ENCODE peak calls at places on chromosomes 7 and 10, in four cellular contexts. M, N, F and G are unnamed samples.

GRCh38 chr7:74027683-74028320 is at the start of gene ELN:
- DNase-seq in F (peak), N (no peak), M (no peak), G (no peak)

GRCh38 chr10:77890097-77890496 is 36.5 kb downstream of the DLG5 start:
- DNase-seq in N (no peak), M (no peak), F (no peak), G (no peak)

GRCh38 chr7:83060218-83060617 is 102.5 kb downstream of the PCLO start:
- DNase-seq in F (no peak), N (no peak), M (no peak), G (no peak)

GRCh38 chr7:105782391-105783063 is 93.9 kb downstream of the ATXN7L1 start:
- DNase-seq in M (no peak), N (no peak), F (peak), G (no peak)

GRCh38 chr7:139937685-139938084 is 108.6 kb downstream of the TBXAS1 start:
- DNase-seq in F (no peak), N (no peak), M (no peak), G (no peak)

GRCh38 chr10:88565072-88565471 is 18.0 kb downstream of the RNLS start:
- DNase-seq in F (peak), M (no peak), N (no peak), G (peak)

GRCh38 chr10:80443531-80443974 is 10.6 kb upstream of the TSPAN14 start:
- DNase-seq in M (no peak), F (peak), N (no peak), G (peak)

GRCh38 chr10:8049151-8049873 is 5.2 kb upstream of the GATA3 start:
- DNase-seq in N (no peak), F (no peak), M (peak), G (no peak)

GRCh38 chr10:121597504-121598241 is 571 bp downstream of the FGFR2 start:
- DNase-seq in F (no peak), N (no peak), M (no peak), G (no peak)

GRCh38 chr7:82494420-82494819 is 50.8 kb upstream of the CACNA2D1 start:
- DNase-seq in M (no peak), F (no peak), N (no peak), G (no peak)

GRCh38 chr7:131011976-131012375 is 278.0 kb upstream of the KLF14 start:
- DNase-seq in M (no peak), N (no peak), F (peak), G (no peak)

GRCh38 chr10:114026189-114027040 is 17.3 kb upstream of the ADRB1 start:
- DNase-seq in N (no peak), F (peak), M (no peak), G (no peak)

GRCh38 chr10:51524041-51524440 is 175.4 kb downstream of the CSTF2T start:
- DNase-seq in N (no peak), M (no peak), F (peak), G (no peak)

GRCh38 chr10:6924166-6924565 is 344.1 kb upstream of the PRKCQ start:
- DNase-seq in F (peak), N (no peak), M (no peak), G (no peak)

GRCh38 chr10:125084191-125085186 is 75.9 kb downstream of the CTBP2 start:
- DNase-seq in F (peak), N (no peak), M (no peak), G (no peak)

GRCh38 chr7:94145602-94146001 is 141.4 kb upstream of the BET1 start:
- DNase-seq in F (peak), N (no peak), M (no peak), G (no peak)

GRCh38 chr10:4353964-4354363 is 472.0 kb upstream of the AKR1E2 start:
- DNase-seq in N (no peak), M (no peak), F (peak), G (no peak)

GRCh38 chr7:41007351-41007751 is 695.5 kb downstream of the INHBA start:
- DNase-seq in M (no peak), F (peak), N (no peak), G (no peak)

GRCh38 chr7:28957822-28958234 is 302 bp downstream of the TRIL start:
- DNase-seq in F (no peak), N (no peak), M (no peak), G (no peak)

GRCh38 chr7:20417260-20417659 is 86.6 kb downstream of the ITGB8 start:
- DNase-seq in N (no peak), M (no peak), F (no peak), G (no peak)

GRCh38 chr7:88361357-88361756 is 54.7 kb upstream of the STEAP4 start:
- DNase-seq in N (no peak), F (no peak), M (no peak), G (no peak)

GRCh38 chr10:23558361-23558799 is 119.5 kb downstream of the OTUD1 start:
- DNase-seq in N (no peak), F (no peak), M (no peak), G (no peak)

GRCh38 chr10:1047937-1048336 is 982 bp downstream of the IDI1 start:
- DNase-seq in F (no peak), N (no peak), M (peak), G (no peak)

GRCh38 chr7:12716722-12717121 is 29.3 kb downstream of the ARL4A start:
- DNase-seq in N (no peak), F (no peak), M (no peak), G (no peak)

GRCh38 chr7:97006951-97007861 is 1.9 kb downstream of the DLX6 start:
- DNase-seq in F (no peak), M (no peak), N (no peak), G (no peak)

GRCh38 chr7:97004931-97005763 is at the start of gene DLX6:
- DNase-seq in M (no peak), N (no peak), F (no peak), G (no peak)

GRCh38 chr7:97005764-97006145 is 402 bp downstream of the DLX6 start:
- DNase-seq in N (no peak), M (no peak), F (no peak), G (no peak)

GRCh38 chr7:97004237-97004930 is 969 bp upstream of the DLX6 start:
- DNase-seq in F (no peak), M (no peak), N (no peak), G (no peak)

DNA sequence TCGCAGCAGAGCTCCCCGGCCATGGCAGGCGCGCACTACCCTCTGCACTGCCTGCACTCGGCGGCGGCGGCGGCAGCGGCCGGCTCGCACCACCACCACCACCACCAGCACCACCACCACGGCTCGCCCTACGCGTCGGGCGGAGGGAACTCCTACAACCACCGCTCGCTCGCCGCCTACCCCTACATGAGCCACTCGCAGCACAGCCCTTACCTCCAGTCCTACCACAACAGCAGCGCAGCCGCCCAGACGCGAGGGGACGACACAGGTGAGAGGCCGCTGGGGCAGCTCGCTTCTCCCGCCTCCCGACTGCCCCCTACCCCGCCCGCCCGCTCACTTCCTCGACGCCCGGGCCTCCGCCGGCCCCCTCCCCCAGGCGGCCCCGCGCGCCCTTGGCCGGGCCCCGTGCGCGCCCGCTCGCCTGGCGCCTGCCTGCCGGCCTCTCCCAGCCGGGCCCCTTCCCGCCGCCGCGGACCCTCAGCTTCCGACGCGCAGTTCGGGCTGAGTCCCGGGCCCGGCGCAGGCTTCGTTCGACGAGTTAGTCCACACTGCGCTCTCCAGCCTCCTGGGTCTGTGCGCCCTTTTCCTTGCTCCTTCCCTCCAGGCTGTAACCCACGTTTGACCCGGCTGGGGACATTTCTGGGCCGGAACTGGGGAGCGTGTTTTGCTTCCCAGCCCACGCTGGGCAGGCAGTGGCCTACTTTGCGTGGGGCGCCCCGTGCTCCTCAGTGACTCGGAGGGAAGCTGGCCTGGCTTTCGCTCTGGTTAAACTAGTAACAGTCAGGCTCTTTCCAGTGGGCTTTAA is 995 bp downstream of the DLX6 start:
- DNase-seq in N (no peak), M (no peak), F (peak), G (no peak)
- H3K4me3 ChIP-seq in N (no peak), M (no peak), F (peak), G (peak)

GRCh38 chr7:128781126-128781525 is 5.5 kb upstream of the OPN1SW start:
- DNase-seq in F (peak), N (no peak), M (no peak), G (no peak)

GRCh38 chr7:128778946-128779345 is 3.4 kb upstream of the OPN1SW start:
- DNase-seq in F (no peak), N (no peak), M (no peak), G (no peak)

GRCh38 chr7:128781851-128782250 is 6.3 kb upstream of the OPN1SW start:
- DNase-seq in F (no peak), M (no peak), N (no peak), G (no peak)

GRCh38 chr7:128785738-128786137 is 6.0 kb upstream of the CCDC136 start:
- DNase-seq in M (no peak), F (no peak), N (no peak), G (no peak)

GRCh38 chr7:128783143-128783799 is 7.7 kb upstream of the OPN1SW start:
- DNase-seq in N (no peak), M (no peak), F (peak), G (peak)
- H3K4me3 ChIP-seq in N (no peak), M (no peak), F (no peak), G (no peak)

DNA sequence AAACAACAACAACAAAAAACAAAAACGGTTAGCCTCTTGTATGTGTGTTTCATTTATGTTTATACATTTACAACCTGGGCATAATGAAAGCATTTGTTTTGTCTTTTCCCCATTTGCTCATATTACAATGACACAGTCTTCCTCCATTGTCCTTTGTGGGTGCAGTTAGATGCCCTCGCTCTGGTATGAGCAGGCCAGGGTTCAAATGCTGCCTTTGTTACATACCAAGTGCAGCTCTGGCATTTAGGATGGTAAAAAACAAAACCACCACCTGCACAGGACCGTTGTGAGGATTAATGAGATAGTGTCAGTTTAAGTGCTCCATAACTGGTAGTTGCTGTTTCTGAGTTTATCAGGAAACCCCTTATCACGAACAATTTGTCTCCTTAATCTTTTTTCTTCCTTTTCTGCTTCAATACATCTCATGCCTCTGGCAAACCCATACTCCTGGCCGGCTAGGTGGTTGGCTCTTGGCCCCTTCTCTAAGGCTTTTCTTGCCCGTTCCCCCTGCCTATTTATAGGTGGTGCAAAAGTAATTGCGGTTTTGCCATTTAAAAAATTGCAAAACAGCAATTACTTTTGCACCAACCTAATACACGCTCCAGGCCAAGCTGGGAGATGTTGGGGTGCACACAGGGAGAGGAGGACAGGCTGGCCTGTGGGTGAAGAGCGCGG is 18.6 kb upstream of the TMEM225B start:
- DNase-seq in M (no peak), N (no peak), F (no peak), G (no peak)
- H3K4me3 ChIP-seq in M (peak), N (peak), F (peak), G (no peak)

GRCh38 chr7:27106181-27106905 is 3.9 kb upstream of the HOXA2 start:
- DNase-seq in M (no peak), N (no peak), F (no peak), G (no peak)
- H3K4me3 ChIP-seq in M (no peak), N (no peak), F (no peak), G (no peak)

DNA sequence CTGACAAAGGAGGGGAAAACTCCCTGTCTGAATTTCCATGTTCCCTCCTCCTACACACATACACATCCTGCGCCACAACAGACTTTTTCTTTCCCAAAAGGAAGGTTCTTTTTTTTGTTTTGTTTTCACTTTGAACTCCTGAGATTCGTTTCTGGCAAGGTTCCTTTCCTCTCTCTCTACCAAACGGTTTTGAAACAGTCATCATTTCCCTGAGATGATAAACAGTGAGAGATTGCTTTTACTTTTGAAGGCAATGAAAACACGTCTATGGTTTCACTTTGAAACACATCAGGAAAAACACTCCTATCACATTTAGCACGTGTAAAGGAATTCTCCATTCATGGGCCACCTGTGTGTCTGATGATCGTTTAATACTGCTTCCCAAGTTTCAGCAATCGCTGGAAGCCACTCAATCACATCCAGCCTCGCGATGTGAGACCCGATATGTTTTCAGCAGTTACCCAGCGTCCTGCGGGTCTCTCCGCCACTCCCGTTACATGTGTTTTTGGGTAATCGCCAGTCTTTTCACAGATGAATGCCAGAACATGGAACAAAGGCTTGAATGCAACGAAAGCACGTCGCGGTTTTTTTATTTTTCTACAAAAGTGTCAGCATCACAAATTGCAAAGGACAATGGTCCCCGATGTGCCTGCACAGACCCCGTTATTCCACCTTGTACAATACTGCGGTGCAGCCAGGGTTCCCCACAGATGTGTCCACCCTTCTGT is 62.8 kb upstream of the CUX1 start:
- DNase-seq in F (peak), M (no peak), N (no peak), G (no peak)
- H3K4me3 ChIP-seq in F (peak), M (peak), N (peak), G (no peak)

DNA sequence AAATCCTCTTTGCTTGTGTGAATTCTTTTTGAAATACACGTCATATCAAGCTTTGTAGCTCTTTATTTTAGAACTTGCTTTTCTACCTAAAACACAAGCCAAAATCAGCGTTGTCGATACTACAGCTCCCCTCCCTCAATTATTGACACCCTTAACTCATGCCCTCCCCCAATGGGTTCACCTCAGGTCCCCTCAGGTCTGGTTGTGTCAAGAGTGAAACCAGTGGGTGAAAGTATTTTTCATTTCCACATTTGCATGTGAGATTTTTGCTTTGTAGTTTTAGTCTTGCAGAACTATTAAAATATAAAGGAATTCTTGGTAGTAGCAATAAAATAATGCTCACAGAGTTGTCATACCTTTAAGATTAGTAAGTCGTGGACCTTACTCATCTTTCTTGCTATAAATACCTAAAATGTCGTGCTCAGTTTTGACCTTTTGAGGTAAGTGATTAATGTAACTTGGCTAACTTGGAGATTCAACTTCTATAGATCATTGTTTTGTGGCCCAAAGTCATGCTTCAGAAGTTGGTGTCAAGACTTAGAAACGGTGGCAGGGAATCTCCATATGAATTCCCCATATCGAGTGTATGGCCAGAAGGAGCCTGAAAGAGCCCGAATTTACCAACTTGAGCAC is 1.7 kb downstream of the ACTR3B start:
- DNase-seq in F (no peak), M (no peak), N (no peak), G (no peak)
- H3K4me3 ChIP-seq in F (no peak), M (no peak), N (peak), G (peak)

GRCh38 chr10:36669615-36670325 is 455.6 kb upstream of the ANKRD30A start:
- DNase-seq in M (no peak), N (no peak), F (no peak), G (no peak)

GRCh38 chr10:36675458-36675880 is 449.9 kb upstream of the ANKRD30A start:
- DNase-seq in N (no peak), F (peak), M (no peak), G (no peak)

GRCh38 chr10:36670616-36671402 is 454.6 kb upstream of the ANKRD30A start:
- DNase-seq in F (no peak), N (no peak), M (no peak), G (no peak)

GRCh38 chr10:36676321-36677169 is 448.9 kb upstream of the ANKRD30A start:
- DNase-seq in M (no peak), F (peak), N (no peak), G (no peak)

GRCh38 chr10:36671607-36672006 is 453.8 kb upstream of the ANKRD30A start:
- DNase-seq in M (no peak), F (peak), N (no peak), G (no peak)
- H3K4me3 ChIP-seq in M (no peak), F (no peak), N (no peak), G (no peak)

GRCh38 chr10:89857399-89857798 is 156.0 kb downstream of the KIF20B start:
- DNase-seq in M (no peak), F (no peak), N (no peak), G (no peak)

GRCh38 chr10:89852872-89853271 is 151.5 kb downstream of the KIF20B start:
- DNase-seq in F (no peak), N (no peak), M (no peak), G (no peak)

DNA sequence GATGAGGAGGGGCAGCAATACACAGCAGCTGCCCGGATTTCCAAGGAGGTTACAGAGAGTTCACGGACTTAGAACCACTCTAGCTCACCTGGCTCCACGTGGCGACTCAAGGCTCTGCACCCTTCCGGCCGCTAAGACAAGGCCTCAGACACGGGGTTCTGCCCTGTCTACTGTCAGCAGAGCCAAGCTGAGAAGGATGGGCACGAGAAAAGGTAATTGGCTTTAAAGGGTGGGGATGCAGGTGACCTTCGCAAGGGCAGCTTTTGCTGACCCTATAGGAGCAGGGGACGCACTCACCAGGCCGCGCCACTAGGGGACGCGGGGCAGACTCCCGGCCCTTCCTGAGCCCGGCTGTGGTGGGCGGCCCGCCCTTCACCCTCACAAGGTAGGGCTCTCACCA is 152.4 kb downstream of the KIF20B start:
- DNase-seq in N (no peak), M (no peak), F (no peak), G (no peak)
- H3K4me3 ChIP-seq in N (no peak), M (no peak), F (no peak), G (no peak)

GRCh38 chr7:45976485-45976856 is 55.4 kb upstream of the IGFBP3 start:
- DNase-seq in M (no peak), N (no peak), F (no peak), G (no peak)

GRCh38 chr7:45979275-45980180 is 58.5 kb upstream of the IGFBP3 start:
- DNase-seq in N (no peak), F (no peak), M (no peak), G (no peak)

GRCh38 chr7:45977256-45977655 is 56.2 kb upstream of the IGFBP3 start:
- DNase-seq in F (no peak), N (no peak), M (no peak), G (no peak)

GRCh38 chr7:45978731-45979211 is 57.7 kb upstream of the IGFBP3 start:
- DNase-seq in F (peak), N (no peak), M (no peak), G (no peak)

DNA sequence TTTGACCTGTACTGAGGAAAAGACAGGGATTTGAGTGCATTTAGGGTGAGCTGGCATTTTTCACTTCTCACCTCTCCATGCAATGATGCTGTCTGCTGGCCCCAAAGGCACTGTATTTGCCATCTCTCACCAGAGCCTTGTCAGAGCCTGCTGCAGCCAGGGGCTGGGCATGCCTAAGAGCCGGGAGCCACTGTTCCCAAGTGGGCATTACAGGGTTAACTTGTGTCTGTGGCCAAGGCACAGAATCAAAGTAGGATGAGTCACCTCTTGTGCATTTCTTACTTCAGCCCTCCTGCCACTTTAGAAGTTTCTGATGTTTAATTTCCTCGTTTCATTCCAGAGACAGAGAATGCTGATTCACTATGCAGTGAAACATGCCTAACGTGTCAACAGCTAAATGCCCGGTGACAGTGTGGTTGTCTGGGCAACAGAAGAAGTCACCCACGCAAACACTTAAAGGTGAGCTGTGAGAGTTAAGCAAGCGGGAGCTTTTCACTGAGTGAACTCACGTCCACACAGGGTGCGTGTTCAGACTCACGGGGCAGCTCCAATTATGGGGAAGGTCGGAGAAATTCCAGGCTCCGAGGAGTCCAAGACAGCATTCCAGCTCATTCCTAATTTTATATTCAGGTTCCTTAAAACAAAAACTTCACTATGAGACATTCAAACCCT is 57.1 kb upstream of the IGFBP3 start:
- DNase-seq in N (no peak), F (peak), M (no peak), G (no peak)
- H3K4me3 ChIP-seq in N (no peak), F (no peak), M (no peak), G (no peak)